ENCODE peak calls at places on chromosomes 16 and 17, in five cellular contexts. U is T-cell, B is NCI-H2081, D is fibroblast of mammary gland, S is DMS153. J is an unnamed sample.

GRCh38 chr16:50146479-50147435 is 6.3 kb upstream of the TENT4B start:
- DNase-seq in U (no peak), B (no peak), D (no peak), S (no peak), J (no peak)

GRCh38 chr17:80330276-80330675 is 69.6 kb downstream of the RNF213 start:
- DNase-seq in U (no peak), B (no peak), D (no peak), S (no peak), J (no peak)

GRCh38 chr17:73827627-73828241 is 183.5 kb upstream of the SDK2 start:
- DNase-seq in U (peak), B (peak), D (no peak), S (no peak), J (no peak)

GRCh38 chr17:1931759-1932579 is 93.2 kb downstream of the RTN4RL1 start:
- DNase-seq in U (no peak), B (peak), D (peak), S (peak), J (no peak)

GRCh38 chr17:68865584-68865983 is 89.6 kb downstream of the ABCA8 start:
- DNase-seq in U (no peak), B (no peak), D (no peak), S (no peak), J (no peak)

GRCh38 chr16:55265926-55266325 is 58.1 kb upstream of the IRX6 start:
- DNase-seq in U (no peak), B (no peak), D (no peak), S (no peak), J (no peak)

GRCh38 chr17:32854177-32854576 is 22.7 kb downstream of the MYO1D start:
- DNase-seq in U (no peak), B (no peak), D (no peak), S (no peak), J (no peak)

GRCh38 chr17:46832945-46833839 is 14.7 kb upstream of the WNT3 start:
- DNase-seq in U (no peak), B (no peak), D (peak), S (no peak), J (no peak)

GRCh38 chr16:658679-659571 is 9.0 kb upstream of the RHOT2 start:
- DNase-seq in U (no peak), B (no peak), D (no peak), S (no peak), J (no peak)

GRCh38 chr17:50028207-50029120 is 27.4 kb upstream of the ITGA3 start:
- DNase-seq in U (peak), B (no peak), D (peak), S (no peak), J (no peak)

GRCh38 chr17:28741358-28742349 is 2.2 kb upstream of the TRAF4 start:
- DNase-seq in U (no peak), B (no peak), D (no peak), S (no peak), J (no peak)

GRCh38 chr17:7931709-7932482 is at the start of the genes CNTROB and TRAPPC1:
- DNase-seq in U (peak), B (peak), D (peak), S (peak), J (peak)

GRCh38 chr17:76927982-76928381 is 59.8 kb downstream of the MGAT5B start:
- DNase-seq in U (no peak), B (no peak), D (no peak), S (no peak), J (no peak)

GRCh38 chr16:65658339-65659275 is 536.7 kb upstream of the CDH11 start:
- DNase-seq in U (no peak), B (no peak), D (peak), S (no peak), J (no peak)

GRCh38 chr16:23784811-23785447 is 30.1 kb downstream of the CHP2 start:
- DNase-seq in U (no peak), B (no peak), D (peak), S (no peak), J (no peak)

GRCh38 chr17:34764716-34765115 is 185.3 kb downstream of the TMEM132E start:
- DNase-seq in U (no peak), B (no peak), D (no peak), S (no peak), J (no peak)

GRCh38 chr17:16491703-16492612 is at the start of gene LRRC75A:
- DNase-seq in U (peak), B (peak), D (no peak), S (no peak), J (no peak)

GRCh38 chr17:28749516-28750177 is 5.8 kb downstream of the TRAF4 start:
- DNase-seq in U (no peak), B (no peak), D (no peak), S (no peak), J (no peak)

GRCh38 chr16:353404-354285 is 1.1 kb upstream of the AXIN1 start:
- DNase-seq in U (no peak), B (no peak), D (no peak), S (no peak), J (no peak)

GRCh38 chr16:8403978-8404738 is 186.2 kb downstream of the TMEM114 start:
- DNase-seq in U (no peak), B (no peak), D (no peak), S (no peak), J (no peak)

GRCh38 chr16:89912627-89913026 is 6.0 kb upstream of the MC1R start:
- DNase-seq in U (no peak), B (no peak), D (no peak), S (no peak), J (no peak)

GRCh38 chr16:69691980-69692911 is 34.1 kb downstream of the NQO1 start:
- DNase-seq in U (no peak), B (no peak), D (peak), S (no peak), J (no peak)

GRCh38 chr17:19250421-19251141 is 13.4 kb downstream of the EPN2 start:
- DNase-seq in U (no peak), B (no peak), D (peak), S (no peak), J (no peak)

GRCh38 chr17:75691371-75692290 is 24.5 kb downstream of the SAP30BP start:
- DNase-seq in U (no peak), B (no peak), D (peak), S (no peak), J (no peak)

GRCh38 chr16:73886378-73886777 is 410.2 kb upstream of the PSMD7 start:
- DNase-seq in U (no peak), B (no peak), D (no peak), S (no peak), J (no peak)

GRCh38 chr17:44707755-44708400 is 587 bp upstream of the DBF4B start:
- DNase-seq in U (no peak), B (no peak), D (no peak), S (no peak), J (no peak)

GRCh38 chr16:12801511-12802042 is 2.1 kb downstream of the CPPED1 start:
- DNase-seq in U (no peak), B (no peak), D (peak), S (no peak), J (peak)

GRCh38 chr16:719815-720506 is 985 bp upstream of the ANTKMT start:
- DNase-seq in U (no peak), B (peak), D (no peak), S (peak), J (no peak)

GRCh38 chr17:725746-726145 is 6.7 kb upstream of the TLCD3A start:
- DNase-seq in U (no peak), B (no peak), D (no peak), S (no peak), J (no peak)

GRCh38 chr17:78383725-78384471 is 5.4 kb downstream of the PGS1 start:
- DNase-seq in U (no peak), B (no peak), D (peak), S (no peak), J (peak)

GRCh38 chr17:509316-509715 is 156.7 kb upstream of the RPH3AL start:
- DNase-seq in U (no peak), B (no peak), D (no peak), S (no peak), J (no peak)

J was measured in tibial nerve.